ENCODE peak calls at places on chromosomes 7 and 10, in ten cellular contexts. One of them, this sample, is unnamed.

GRCh38 chr7:104862719-104863118 is 151.3 kb upstream of the KMT2E start:
- DNase-seq in NCI-H446: no peak
- DNase-seq in heart left ventricle: no peak
- DNase-seq in HFF-Myc: no peak
- DNase-seq in breast epithelium: no peak
- DNase-seq in upper lobe of right lung: no peak
- DNase-seq in activated T-cell treated with anti-CD3 and anti-CD28 coated beads for 1 hour: no peak
- DNase-seq in colonic mucosa: no peak
- DNase-seq in aorta: no peak
- DNase-seq in stimulated activated CD8-positive, alpha-beta memory T cell treated with anti-CD3 and anti-CD28 coated beads, Interleukin-2, amount 100 ng/mL, for 1 hour: no peak
- DNase-seq in this sample: peak

GRCh38 chr10:35884657-35885071 is 242.6 kb upstream of the FZD8 start:
- DNase-seq in NCI-H446: no peak
- DNase-seq in heart left ventricle: no peak
- DNase-seq in HFF-Myc: no peak
- DNase-seq in breast epithelium: no peak
- DNase-seq in upper lobe of right lung: no peak
- DNase-seq in activated T-cell treated with anti-CD3 and anti-CD28 coated beads for 1 hour: no peak
- DNase-seq in colonic mucosa: peak
- DNase-seq in aorta: no peak
- DNase-seq in stimulated activated CD8-positive, alpha-beta memory T cell treated with anti-CD3 and anti-CD28 coated beads, Interleukin-2, amount 100 ng/mL, for 1 hour: no peak
- DNase-seq in this sample: no peak

GRCh38 chr10:51031995-51032394 is 42.3 kb upstream of the PRKG1 start:
- DNase-seq in NCI-H446: no peak
- DNase-seq in heart left ventricle: no peak
- DNase-seq in HFF-Myc: no peak
- DNase-seq in breast epithelium: no peak
- DNase-seq in upper lobe of right lung: no peak
- DNase-seq in activated T-cell treated with anti-CD3 and anti-CD28 coated beads for 1 hour: no peak
- DNase-seq in colonic mucosa: no peak
- DNase-seq in aorta: no peak
- DNase-seq in stimulated activated CD8-positive, alpha-beta memory T cell treated with anti-CD3 and anti-CD28 coated beads, Interleukin-2, amount 100 ng/mL, for 1 hour: no peak
- DNase-seq in this sample: no peak

GRCh38 chr7:38700111-38700510 is 68.9 kb upstream of the AMPH start:
- DNase-seq in NCI-H446: no peak
- DNase-seq in heart left ventricle: no peak
- DNase-seq in HFF-Myc: no peak
- DNase-seq in breast epithelium: no peak
- DNase-seq in upper lobe of right lung: no peak
- DNase-seq in activated T-cell treated with anti-CD3 and anti-CD28 coated beads for 1 hour: no peak
- DNase-seq in colonic mucosa: no peak
- DNase-seq in aorta: no peak
- DNase-seq in stimulated activated CD8-positive, alpha-beta memory T cell treated with anti-CD3 and anti-CD28 coated beads, Interleukin-2, amount 100 ng/mL, for 1 hour: no peak
- DNase-seq in this sample: no peak

GRCh38 chr7:101993311-101993710 is 175.9 kb downstream of the CUX1 start:
- DNase-seq in NCI-H446: no peak
- DNase-seq in heart left ventricle: no peak
- DNase-seq in HFF-Myc: no peak
- DNase-seq in breast epithelium: no peak
- DNase-seq in upper lobe of right lung: no peak
- DNase-seq in activated T-cell treated with anti-CD3 and anti-CD28 coated beads for 1 hour: no peak
- DNase-seq in colonic mucosa: no peak
- DNase-seq in aorta: no peak
- DNase-seq in stimulated activated CD8-positive, alpha-beta memory T cell treated with anti-CD3 and anti-CD28 coated beads, Interleukin-2, amount 100 ng/mL, for 1 hour: no peak
- DNase-seq in this sample: no peak

GRCh38 chr7:31437466-31437865 is 76.4 kb upstream of the ITPRID1 start:
- DNase-seq in NCI-H446: no peak
- DNase-seq in heart left ventricle: no peak
- DNase-seq in HFF-Myc: no peak
- DNase-seq in breast epithelium: no peak
- DNase-seq in upper lobe of right lung: no peak
- DNase-seq in activated T-cell treated with anti-CD3 and anti-CD28 coated beads for 1 hour: no peak
- DNase-seq in colonic mucosa: no peak
- DNase-seq in aorta: no peak
- DNase-seq in stimulated activated CD8-positive, alpha-beta memory T cell treated with anti-CD3 and anti-CD28 coated beads, Interleukin-2, amount 100 ng/mL, for 1 hour: no peak
- DNase-seq in this sample: no peak

GRCh38 chr10:66591865-66592264 is 334.0 kb upstream of the LRRTM3 start:
- DNase-seq in NCI-H446: no peak
- DNase-seq in heart left ventricle: no peak
- DNase-seq in HFF-Myc: no peak
- DNase-seq in breast epithelium: no peak
- DNase-seq in upper lobe of right lung: no peak
- DNase-seq in activated T-cell treated with anti-CD3 and anti-CD28 coated beads for 1 hour: no peak
- DNase-seq in colonic mucosa: no peak
- DNase-seq in aorta: no peak
- DNase-seq in stimulated activated CD8-positive, alpha-beta memory T cell treated with anti-CD3 and anti-CD28 coated beads, Interleukin-2, amount 100 ng/mL, for 1 hour: no peak
- DNase-seq in this sample: no peak

GRCh38 chr7:29839302-29839701 is 33.0 kb downstream of the WIPF3 start:
- DNase-seq in NCI-H446: no peak
- DNase-seq in heart left ventricle: peak
- DNase-seq in HFF-Myc: peak
- DNase-seq in breast epithelium: no peak
- DNase-seq in upper lobe of right lung: no peak
- DNase-seq in activated T-cell treated with anti-CD3 and anti-CD28 coated beads for 1 hour: no peak
- DNase-seq in colonic mucosa: no peak
- DNase-seq in aorta: peak
- DNase-seq in stimulated activated CD8-positive, alpha-beta memory T cell treated with anti-CD3 and anti-CD28 coated beads, Interleukin-2, amount 100 ng/mL, for 1 hour: no peak
- DNase-seq in this sample: no peak

GRCh38 chr7:92761391-92762098 is 74.8 kb downstream of the CDK6 start:
- DNase-seq in NCI-H446: no peak
- DNase-seq in heart left ventricle: no peak
- DNase-seq in HFF-Myc: no peak
- DNase-seq in breast epithelium: no peak
- DNase-seq in upper lobe of right lung: no peak
- DNase-seq in activated T-cell treated with anti-CD3 and anti-CD28 coated beads for 1 hour: no peak
- DNase-seq in colonic mucosa: no peak
- DNase-seq in aorta: no peak
- DNase-seq in stimulated activated CD8-positive, alpha-beta memory T cell treated with anti-CD3 and anti-CD28 coated beads, Interleukin-2, amount 100 ng/mL, for 1 hour: no peak
- DNase-seq in this sample: no peak

GRCh38 chr7:133940368-133940767 is 186.8 kb upstream of the LRGUK start:
- DNase-seq in NCI-H446: no peak
- DNase-seq in heart left ventricle: no peak
- DNase-seq in HFF-Myc: no peak
- DNase-seq in breast epithelium: no peak
- DNase-seq in upper lobe of right lung: no peak
- DNase-seq in activated T-cell treated with anti-CD3 and anti-CD28 coated beads for 1 hour: no peak
- DNase-seq in colonic mucosa: no peak
- DNase-seq in aorta: no peak
- DNase-seq in stimulated activated CD8-positive, alpha-beta memory T cell treated with anti-CD3 and anti-CD28 coated beads, Interleukin-2, amount 100 ng/mL, for 1 hour: no peak
- DNase-seq in this sample: no peak

GRCh38 chr7:23129036-23129435 is 23.5 kb downstream of the KLHL7 start:
- DNase-seq in NCI-H446: no peak
- DNase-seq in heart left ventricle: peak
- DNase-seq in HFF-Myc: no peak
- DNase-seq in breast epithelium: no peak
- DNase-seq in upper lobe of right lung: no peak
- DNase-seq in activated T-cell treated with anti-CD3 and anti-CD28 coated beads for 1 hour: no peak
- DNase-seq in colonic mucosa: no peak
- DNase-seq in aorta: no peak
- DNase-seq in stimulated activated CD8-positive, alpha-beta memory T cell treated with anti-CD3 and anti-CD28 coated beads, Interleukin-2, amount 100 ng/mL, for 1 hour: no peak
- DNase-seq in this sample: no peak

GRCh38 chr7:46153951-46154787 is 233.1 kb upstream of the IGFBP3 start:
- DNase-seq in NCI-H446: no peak
- DNase-seq in heart left ventricle: no peak
- DNase-seq in HFF-Myc: no peak
- DNase-seq in breast epithelium: no peak
- DNase-seq in upper lobe of right lung: no peak
- DNase-seq in activated T-cell treated with anti-CD3 and anti-CD28 coated beads for 1 hour: no peak
- DNase-seq in colonic mucosa: no peak
- DNase-seq in aorta: no peak
- DNase-seq in stimulated activated CD8-positive, alpha-beta memory T cell treated with anti-CD3 and anti-CD28 coated beads, Interleukin-2, amount 100 ng/mL, for 1 hour: no peak
- DNase-seq in this sample: no peak

This sample was measured in HCT116.